ENCODE peak calls at places on chromosomes 5 and 9, in six cellular contexts. One of them, this sample, is unnamed.

GRCh38 chr9:87701931-87702421 is 23.9 kb upstream of the CTSL start:
- DNase-seq in HFF-Myc: no peak
- DNase-seq in mesothelial cell of epicardium: peak; percentile 50
- DNase-seq in heart right ventricle: no peak
- DNase-seq in foreskin fibroblast: no peak
- DNase-seq in lower lobe of right lung: no peak
- DNase-seq in this sample: no peak

GRCh38 chr5:4862500-4862899 is 277.6 kb upstream of the ADAMTS16 start:
- DNase-seq in heart right ventricle: no peak
- DNase-seq in foreskin fibroblast: peak; percentile 57
- DNase-seq in lower lobe of right lung: no peak
- DNase-seq in mesothelial cell of epicardium: no peak
- DNase-seq in HFF-Myc: peak; percentile 14
- DNase-seq in this sample: no peak

GRCh38 chr9:4105183-4105582 is 194.7 kb downstream of the GLIS3 start:
- DNase-seq in foreskin fibroblast: no peak
- DNase-seq in mesothelial cell of epicardium: no peak
- DNase-seq in lower lobe of right lung: no peak
- DNase-seq in HFF-Myc: no peak
- DNase-seq in heart right ventricle: no peak
- DNase-seq in this sample: no peak

GRCh38 chr5:90134892-90135291 is 274.7 kb downstream of the CETN3 start:
- DNase-seq in heart right ventricle: peak; percentile 81
- DNase-seq in lower lobe of right lung: peak; percentile 54
- DNase-seq in mesothelial cell of epicardium: no peak
- DNase-seq in foreskin fibroblast: peak; percentile 15
- DNase-seq in HFF-Myc: no peak
- DNase-seq in this sample: peak; percentile 51

GRCh38 chr5:161305601-161306000 is 240.9 kb downstream of the GABRB2 start:
- DNase-seq in heart right ventricle: no peak
- DNase-seq in foreskin fibroblast: no peak
- DNase-seq in HFF-Myc: no peak
- DNase-seq in mesothelial cell of epicardium: no peak
- DNase-seq in lower lobe of right lung: no peak
- DNase-seq in this sample: no peak

GRCh38 chr9:130243015-130243881 is 22.3 kb upstream of the HMCN2 start:
- DNase-seq in heart right ventricle: peak; percentile 58
- DNase-seq in lower lobe of right lung: peak; percentile 80
- DNase-seq in mesothelial cell of epicardium: peak; percentile 49
- DNase-seq in foreskin fibroblast: peak; percentile 59
- DNase-seq in HFF-Myc: no peak
- DNase-seq in this sample: peak; percentile 79

GRCh38 chr9:91658513-91659105 is 235.0 kb upstream of the NFIL3 start:
- DNase-seq in foreskin fibroblast: no peak
- DNase-seq in heart right ventricle: peak; percentile 26
- DNase-seq in mesothelial cell of epicardium: no peak
- DNase-seq in lower lobe of right lung: no peak
- DNase-seq in HFF-Myc: no peak
- DNase-seq in this sample: no peak

GRCh38 chr5:76498328-76498727 is 95.2 kb downstream of the IQGAP2 start:
- DNase-seq in lower lobe of right lung: no peak
- DNase-seq in HFF-Myc: no peak
- DNase-seq in mesothelial cell of epicardium: no peak
- DNase-seq in foreskin fibroblast: no peak
- DNase-seq in heart right ventricle: no peak
- DNase-seq in this sample: no peak

GRCh38 chr5:181181650-181182565 is 23.1 kb downstream of the TRIM7 start:
- DNase-seq in HFF-Myc: no peak
- DNase-seq in heart right ventricle: peak; percentile 69
- DNase-seq in mesothelial cell of epicardium: no peak
- DNase-seq in lower lobe of right lung: peak; percentile 79
- DNase-seq in foreskin fibroblast: peak; percentile 87
- DNase-seq in this sample: no peak

GRCh38 chr9:36316629-36317317 is 58.5 kb upstream of the GNE start:
- DNase-seq in lower lobe of right lung: no peak
- DNase-seq in HFF-Myc: no peak
- DNase-seq in heart right ventricle: no peak
- DNase-seq in foreskin fibroblast: no peak
- DNase-seq in mesothelial cell of epicardium: no peak
- DNase-seq in this sample: peak; percentile 73

GRCh38 chr9:73573235-73573634 is 421.6 kb downstream of the ANXA1 start:
- DNase-seq in heart right ventricle: no peak
- DNase-seq in mesothelial cell of epicardium: no peak
- DNase-seq in lower lobe of right lung: no peak
- DNase-seq in foreskin fibroblast: no peak
- DNase-seq in HFF-Myc: no peak
- DNase-seq in this sample: no peak

GRCh38 chr5:147613359-147613758 is 103.5 kb upstream of the DPYSL3 start:
- DNase-seq in foreskin fibroblast: peak; percentile 45
- DNase-seq in heart right ventricle: no peak
- DNase-seq in HFF-Myc: no peak
- DNase-seq in mesothelial cell of epicardium: no peak
- DNase-seq in lower lobe of right lung: no peak
- DNase-seq in this sample: no peak

GRCh38 chr5:14491505-14491904 is 90.1 kb upstream of the OTULINL start:
- DNase-seq in HFF-Myc: no peak
- DNase-seq in foreskin fibroblast: peak; percentile 85
- DNase-seq in mesothelial cell of epicardium: no peak
- DNase-seq in heart right ventricle: no peak
- DNase-seq in lower lobe of right lung: no peak
- DNase-seq in this sample: no peak

GRCh38 chr9:38685535-38685934 is 34.4 kb downstream of the FAM240B start:
- DNase-seq in lower lobe of right lung: no peak
- DNase-seq in mesothelial cell of epicardium: no peak
- DNase-seq in foreskin fibroblast: no peak
- DNase-seq in HFF-Myc: no peak
- DNase-seq in heart right ventricle: no peak
- DNase-seq in this sample: peak; percentile 58

GRCh38 chr5:11072556-11072955 is 311.5 kb upstream of the DAP start:
- DNase-seq in lower lobe of right lung: no peak
- DNase-seq in heart right ventricle: no peak
- DNase-seq in foreskin fibroblast: no peak
- DNase-seq in HFF-Myc: no peak
- DNase-seq in mesothelial cell of epicardium: no peak
- DNase-seq in this sample: peak; percentile 40

GRCh38 chr9:133775951-133776905 is 38.1 kb upstream of the SARDH start:
- DNase-seq in heart right ventricle: no peak
- DNase-seq in HFF-Myc: no peak
- DNase-seq in foreskin fibroblast: no peak
- DNase-seq in mesothelial cell of epicardium: peak; percentile 11
- DNase-seq in lower lobe of right lung: peak; percentile 37
- DNase-seq in this sample: no peak

GRCh38 chr5:156019786-156020185 is 307.2 kb upstream of the SGCD start:
- DNase-seq in lower lobe of right lung: no peak
- DNase-seq in heart right ventricle: no peak
- DNase-seq in mesothelial cell of epicardium: no peak
- DNase-seq in foreskin fibroblast: no peak
- DNase-seq in HFF-Myc: no peak
- DNase-seq in this sample: no peak

GRCh38 chr5:156020650-156021049 is 306.3 kb upstream of the SGCD start:
- DNase-seq in heart right ventricle: no peak
- DNase-seq in HFF-Myc: no peak
- DNase-seq in foreskin fibroblast: no peak
- DNase-seq in lower lobe of right lung: no peak
- DNase-seq in mesothelial cell of epicardium: no peak
- DNase-seq in this sample: no peak

DNA sequence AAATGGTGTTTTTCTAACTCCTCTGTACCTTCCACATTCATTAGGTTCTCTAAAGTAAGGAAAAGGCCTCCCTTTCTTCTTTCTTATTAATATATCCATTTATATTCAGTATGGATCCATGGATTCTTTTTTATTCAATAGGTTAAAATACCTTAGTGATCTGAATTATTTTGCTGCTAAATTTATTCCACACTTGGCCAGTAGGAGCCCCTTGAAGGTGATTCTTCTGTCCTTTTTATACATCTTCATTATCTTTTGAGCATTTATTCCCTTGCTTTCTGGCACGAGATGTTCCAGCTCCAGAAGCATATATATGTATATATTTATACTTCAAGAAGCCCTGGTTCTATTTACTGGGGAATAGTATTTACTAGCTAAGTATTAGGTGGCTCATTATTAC is 311.8 kb upstream of the SGCD start:
- DNase-seq in HFF-Myc: no peak
- DNase-seq in foreskin fibroblast: no peak
- DNase-seq in mesothelial cell of epicardium: no peak
- DNase-seq in lower lobe of right lung: no peak
- DNase-seq in heart right ventricle: no peak
- DNase-seq in this sample: no peak
- TF ChIP-seq CTCF in HFF-Myc: no peak
- TF ChIP-seq CTCF in foreskin fibroblast: no peak
- TF ChIP-seq CTCF in mesothelial cell of epicardium: peak; percentile 41
- TF ChIP-seq CTCF in lower lobe of right lung: no peak
- TF ChIP-seq CTCF in heart right ventricle: no peak
- TF ChIP-seq CTCF in this sample: no peak

DNA sequence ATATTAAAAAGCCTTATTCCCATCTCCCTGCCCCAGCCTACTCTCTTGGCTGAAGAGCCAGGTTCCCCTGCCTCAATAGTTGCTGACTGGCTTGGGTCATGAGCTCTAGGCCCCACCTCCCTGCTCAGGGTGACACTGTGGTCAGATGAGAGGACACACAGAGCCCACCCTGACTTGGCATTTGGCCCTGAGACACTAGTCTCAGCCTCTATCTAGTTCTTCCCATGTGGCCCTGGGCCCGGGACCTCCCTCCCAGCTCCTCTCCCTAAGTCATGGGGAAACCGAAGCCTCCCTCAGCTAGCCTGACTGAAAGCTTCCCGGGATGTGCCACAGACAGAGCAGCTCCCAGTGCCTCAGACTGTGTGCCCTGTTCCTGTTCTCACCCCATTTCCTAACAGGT is 5.8 kb upstream of the MYOZ3 start:
- DNase-seq in HFF-Myc: no peak
- DNase-seq in lower lobe of right lung: no peak
- DNase-seq in heart right ventricle: peak; percentile 22
- DNase-seq in foreskin fibroblast: no peak
- DNase-seq in mesothelial cell of epicardium: no peak
- DNase-seq in this sample: no peak
- TF ChIP-seq CTCF in HFF-Myc: no peak
- TF ChIP-seq CTCF in lower lobe of right lung: no peak
- TF ChIP-seq CTCF in heart right ventricle: no peak
- TF ChIP-seq CTCF in foreskin fibroblast: no peak
- TF ChIP-seq CTCF in mesothelial cell of epicardium: no peak
- TF ChIP-seq CTCF in this sample: no peak

DNA sequence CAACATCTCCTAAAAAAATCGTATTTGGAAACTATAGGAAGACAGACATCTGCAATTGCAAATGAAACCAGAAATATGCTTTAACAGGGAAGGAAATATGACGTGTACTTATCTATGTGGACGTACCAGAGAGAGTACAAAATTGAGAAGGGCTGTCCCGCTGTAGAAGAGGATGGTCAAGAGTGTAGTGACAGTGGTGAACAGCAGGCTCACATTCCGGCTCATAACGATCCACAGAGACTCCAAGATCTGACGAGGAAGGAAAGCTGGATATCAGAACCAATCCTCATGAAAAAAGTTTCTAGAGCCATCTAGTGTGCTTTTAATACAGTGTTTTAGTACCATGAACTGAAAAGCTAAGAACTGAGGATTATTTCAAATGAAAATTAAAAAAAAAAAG is 37.1 kb upstream of the CTNNAL1 start:
- DNase-seq in mesothelial cell of epicardium: no peak
- DNase-seq in foreskin fibroblast: no peak
- DNase-seq in lower lobe of right lung: no peak
- DNase-seq in HFF-Myc: no peak
- DNase-seq in heart right ventricle: no peak
- DNase-seq in this sample: no peak
- TF ChIP-seq CTCF in mesothelial cell of epicardium: no peak
- TF ChIP-seq CTCF in foreskin fibroblast: no peak
- TF ChIP-seq CTCF in lower lobe of right lung: no peak
- TF ChIP-seq CTCF in HFF-Myc: no peak
- TF ChIP-seq CTCF in heart right ventricle: no peak
- TF ChIP-seq CTCF in this sample: no peak

GRCh38 chr5:142601432-142601831 is 84.5 kb downstream of the FGF1 start:
- DNase-seq in heart right ventricle: no peak
- DNase-seq in lower lobe of right lung: no peak
- DNase-seq in HFF-Myc: no peak
- DNase-seq in mesothelial cell of epicardium: no peak
- DNase-seq in foreskin fibroblast: no peak
- DNase-seq in this sample: no peak
- TF ChIP-seq CTCF in heart right ventricle: no peak
- TF ChIP-seq CTCF in lower lobe of right lung: no peak
- TF ChIP-seq CTCF in HFF-Myc: peak; percentile 19
- TF ChIP-seq CTCF in mesothelial cell of epicardium: no peak
- TF ChIP-seq CTCF in foreskin fibroblast: peak; percentile 15
- TF ChIP-seq CTCF in this sample: no peak

GRCh38 chr5:158966691-158967090 is 133.0 kb downstream of the EBF1 start:
- DNase-seq in foreskin fibroblast: peak; percentile 63
- DNase-seq in mesothelial cell of epicardium: no peak
- DNase-seq in heart right ventricle: no peak
- DNase-seq in HFF-Myc: no peak
- DNase-seq in lower lobe of right lung: no peak
- DNase-seq in this sample: no peak
- TF ChIP-seq CTCF in foreskin fibroblast: no peak
- TF ChIP-seq CTCF in mesothelial cell of epicardium: no peak
- TF ChIP-seq CTCF in heart right ventricle: no peak
- TF ChIP-seq CTCF in HFF-Myc: no peak
- TF ChIP-seq CTCF in lower lobe of right lung: no peak
- TF ChIP-seq CTCF in this sample: no peak

GRCh38 chr5:179167871-179168451 is 107.8 kb downstream of the ZNF354C start:
- DNase-seq in mesothelial cell of epicardium: peak; percentile 16
- DNase-seq in foreskin fibroblast: no peak
- DNase-seq in HFF-Myc: no peak
- DNase-seq in heart right ventricle: no peak
- DNase-seq in lower lobe of right lung: peak; percentile 20
- DNase-seq in this sample: no peak

GRCh38 chr5:179166171-179166885 is 106.2 kb downstream of the ZNF354C start:
- DNase-seq in foreskin fibroblast: no peak
- DNase-seq in lower lobe of right lung: peak; percentile 46
- DNase-seq in heart right ventricle: no peak
- DNase-seq in HFF-Myc: no peak
- DNase-seq in mesothelial cell of epicardium: no peak
- DNase-seq in this sample: peak; percentile 18

GRCh38 chr5:179165421-179166170 is 105.4 kb downstream of the ZNF354C start:
- DNase-seq in foreskin fibroblast: no peak
- DNase-seq in lower lobe of right lung: peak; percentile 39
- DNase-seq in heart right ventricle: no peak
- DNase-seq in HFF-Myc: no peak
- DNase-seq in mesothelial cell of epicardium: no peak
- DNase-seq in this sample: no peak

GRCh38 chr5:179168636-179169035 is 108.5 kb downstream of the ZNF354C start:
- DNase-seq in HFF-Myc: no peak
- DNase-seq in lower lobe of right lung: peak; percentile 3
- DNase-seq in mesothelial cell of epicardium: peak; percentile 6
- DNase-seq in heart right ventricle: no peak
- DNase-seq in foreskin fibroblast: no peak
- DNase-seq in this sample: no peak

GRCh38 chr5:179166886-179167841 is 107.0 kb downstream of the ZNF354C start:
- DNase-seq in heart right ventricle: peak; percentile 39
- DNase-seq in mesothelial cell of epicardium: peak; percentile 51
- DNase-seq in HFF-Myc: no peak
- DNase-seq in foreskin fibroblast: peak; percentile 75
- DNase-seq in lower lobe of right lung: peak; percentile 59
- DNase-seq in this sample: no peak
- TF ChIP-seq CTCF in heart right ventricle: peak; percentile 94
- TF ChIP-seq CTCF in mesothelial cell of epicardium: peak; percentile 92
- TF ChIP-seq CTCF in HFF-Myc: peak; percentile 58
- TF ChIP-seq CTCF in foreskin fibroblast: peak; percentile 64
- TF ChIP-seq CTCF in lower lobe of right lung: peak; percentile 95
- TF ChIP-seq CTCF in this sample: peak; percentile 79